ENCODE peak calls at places on chromosome 10, in eight cellular contexts. One of them, this sample, is unnamed. For H3K9me3, the result is how much of the 10 kb centered on the place peaks cover.

GRCh38 chr10:57165671-57166070 is 804.6 kb upstream of the ZWINT start:
- DNase-seq in K562: no peak
- DNase-seq in aorta: no peak
- DNase-seq in NT2/D1: no peak
- DNase-seq in cardiac muscle cell: no peak
- DNase-seq in OCI-LY7: no peak
- DNase-seq in CD8-positive, alpha-beta memory T cell: no peak
- DNase-seq in left lung: no peak
- DNase-seq in this sample: no peak

GRCh38 chr10:126536148-126536547 is 134.3 kb downstream of the C10orf90 start:
- DNase-seq in CD8-positive, alpha-beta memory T cell: no peak
- DNase-seq in aorta: no peak
- DNase-seq in cardiac muscle cell: peak
- DNase-seq in K562: no peak
- DNase-seq in OCI-LY7: no peak
- DNase-seq in left lung: no peak
- DNase-seq in NT2/D1: no peak
- DNase-seq in this sample: no peak

GRCh38 chr10:70132098-70133029 is at the start of gene AIFM2:
- DNase-seq in CD8-positive, alpha-beta memory T cell: peak
- DNase-seq in OCI-LY7: no peak
- DNase-seq in K562: peak
- DNase-seq in aorta: peak
- DNase-seq in cardiac muscle cell: peak
- DNase-seq in left lung: peak
- DNase-seq in NT2/D1: peak
- DNase-seq in this sample: peak

GRCh38 chr10:68560201-68560915 is at the start of gene TET1:
- DNase-seq in CD8-positive, alpha-beta memory T cell: no peak
- DNase-seq in NT2/D1: no peak
- DNase-seq in aorta: no peak
- DNase-seq in OCI-LY7: peak
- DNase-seq in left lung: peak
- DNase-seq in K562: peak
- DNase-seq in cardiac muscle cell: peak
- DNase-seq in this sample: peak

GRCh38 chr10:110993024-110993693 is 73.8 kb downstream of the SHOC2 start:
- DNase-seq in cardiac muscle cell: peak
- DNase-seq in CD8-positive, alpha-beta memory T cell: no peak
- DNase-seq in left lung: no peak
- DNase-seq in OCI-LY7: no peak
- DNase-seq in NT2/D1: no peak
- DNase-seq in aorta: no peak
- DNase-seq in K562: no peak
- DNase-seq in this sample: no peak

GRCh38 chr10:97740613-97741012 is 3.7 kb downstream of the ZFYVE27 start:
- DNase-seq in left lung: no peak
- DNase-seq in OCI-LY7: no peak
- DNase-seq in aorta: peak
- DNase-seq in NT2/D1: no peak
- DNase-seq in K562: no peak
- DNase-seq in CD8-positive, alpha-beta memory T cell: no peak
- DNase-seq in cardiac muscle cell: no peak
- DNase-seq in this sample: no peak

GRCh38 chr10:72306215-72306760 is 32.6 kb downstream of the DDIT4 start:
- DNase-seq in K562: no peak
- DNase-seq in left lung: no peak
- DNase-seq in cardiac muscle cell: no peak
- DNase-seq in CD8-positive, alpha-beta memory T cell: no peak
- DNase-seq in OCI-LY7: no peak
- DNase-seq in NT2/D1: no peak
- DNase-seq in aorta: no peak
- DNase-seq in this sample: no peak

GRCh38 chr10:81876253-81876731 is 1.3 kb downstream of the NRG3 start:
- DNase-seq in NT2/D1: peak
- DNase-seq in aorta: no peak
- DNase-seq in OCI-LY7: no peak
- DNase-seq in cardiac muscle cell: peak
- DNase-seq in K562: no peak
- DNase-seq in CD8-positive, alpha-beta memory T cell: no peak
- DNase-seq in left lung: no peak
- DNase-seq in this sample: no peak

GRCh38 chr10:76150886-76151288 is 719.5 kb downstream of the LRMDA start:
- DNase-seq in K562: no peak
- DNase-seq in CD8-positive, alpha-beta memory T cell: no peak
- DNase-seq in cardiac muscle cell: no peak
- DNase-seq in left lung: no peak
- DNase-seq in NT2/D1: no peak
- DNase-seq in OCI-LY7: no peak
- DNase-seq in aorta: no peak
- DNase-seq in this sample: no peak

GRCh38 chr10:69588358-69588757 is 15.1 kb upstream of the NEUROG3 start:
- DNase-seq in left lung: no peak
- DNase-seq in K562: no peak
- DNase-seq in NT2/D1: no peak
- DNase-seq in OCI-LY7: no peak
- DNase-seq in aorta: no peak
- DNase-seq in cardiac muscle cell: no peak
- DNase-seq in CD8-positive, alpha-beta memory T cell: no peak
- DNase-seq in this sample: no peak

GRCh38 chr10:122557516-122557915 is 3.0 kb upstream of the DMBT1 start:
- DNase-seq in OCI-LY7: no peak
- DNase-seq in K562: peak
- DNase-seq in cardiac muscle cell: peak
- DNase-seq in NT2/D1: no peak
- DNase-seq in CD8-positive, alpha-beta memory T cell: no peak
- DNase-seq in left lung: no peak
- DNase-seq in aorta: no peak
- DNase-seq in this sample: no peak

GRCh38 chr10:17643339-17643754 is 604 bp upstream of the STAM start:
- DNase-seq in cardiac muscle cell: peak
- DNase-seq in CD8-positive, alpha-beta memory T cell: peak
- DNase-seq in K562: peak
- DNase-seq in OCI-LY7: no peak
- DNase-seq in NT2/D1: no peak
- DNase-seq in left lung: peak
- DNase-seq in aorta: peak
- DNase-seq in this sample: peak

GRCh38 chr10:112131361-112131760 is 52.2 kb downstream of the GPAM start:
- DNase-seq in CD8-positive, alpha-beta memory T cell: no peak
- DNase-seq in cardiac muscle cell: no peak
- DNase-seq in OCI-LY7: no peak
- DNase-seq in NT2/D1: no peak
- DNase-seq in K562: no peak
- DNase-seq in aorta: no peak
- DNase-seq in left lung: no peak
- DNase-seq in this sample: no peak

GRCh38 chr10:64334084-64334483 is 812.9 kb downstream of the REEP3 start:
- DNase-seq in K562: no peak
- DNase-seq in cardiac muscle cell: no peak
- DNase-seq in OCI-LY7: no peak
- DNase-seq in NT2/D1: no peak
- DNase-seq in CD8-positive, alpha-beta memory T cell: no peak
- DNase-seq in aorta: no peak
- DNase-seq in left lung: no peak
- DNase-seq in this sample: no peak

GRCh38 chr10:51832652-51833383 is 133.4 kb upstream of the CSTF2T start:
- DNase-seq in left lung: no peak
- DNase-seq in OCI-LY7: no peak
- DNase-seq in NT2/D1: no peak
- DNase-seq in CD8-positive, alpha-beta memory T cell: no peak
- DNase-seq in K562: no peak
- DNase-seq in cardiac muscle cell: peak
- DNase-seq in aorta: no peak
- DNase-seq in this sample: no peak

GRCh38 chr10:69577268-69578232 is 4.3 kb upstream of the NEUROG3 start:
- DNase-seq in K562: no peak
- DNase-seq in aorta: no peak
- DNase-seq in left lung: no peak
- DNase-seq in OCI-LY7: no peak
- DNase-seq in cardiac muscle cell: no peak
- DNase-seq in CD8-positive, alpha-beta memory T cell: no peak
- DNase-seq in NT2/D1: no peak
- DNase-seq in this sample: no peak

GRCh38 chr10:124474502-124475070 is 13.0 kb downstream of the LHPP start:
- DNase-seq in left lung: no peak
- DNase-seq in aorta: no peak
- DNase-seq in OCI-LY7: no peak
- DNase-seq in NT2/D1: no peak
- DNase-seq in CD8-positive, alpha-beta memory T cell: no peak
- DNase-seq in K562: no peak
- DNase-seq in cardiac muscle cell: no peak
- DNase-seq in this sample: no peak

GRCh38 chr10:110212119-110213006 is 5.0 kb downstream of the MXI1 start:
- DNase-seq in cardiac muscle cell: no peak
- DNase-seq in left lung: peak
- DNase-seq in NT2/D1: no peak
- DNase-seq in OCI-LY7: peak
- DNase-seq in CD8-positive, alpha-beta memory T cell: no peak
- DNase-seq in aorta: no peak
- DNase-seq in K562: peak
- DNase-seq in this sample: peak

GRCh38 chr10:51896849-51897248 is 197.5 kb upstream of the CSTF2T start:
- DNase-seq in K562: no peak
- DNase-seq in CD8-positive, alpha-beta memory T cell: no peak
- DNase-seq in aorta: no peak
- DNase-seq in NT2/D1: no peak
- DNase-seq in OCI-LY7: no peak
- DNase-seq in cardiac muscle cell: peak
- DNase-seq in left lung: no peak
- DNase-seq in this sample: no peak

GRCh38 chr10:103153302-103153759 is 39.7 kb downstream of the NT5C2 start:
- DNase-seq in left lung: no peak
- DNase-seq in K562: no peak
- DNase-seq in NT2/D1: no peak
- DNase-seq in CD8-positive, alpha-beta memory T cell: no peak
- DNase-seq in cardiac muscle cell: peak
- DNase-seq in OCI-LY7: no peak
- DNase-seq in aorta: no peak
- DNase-seq in this sample: no peak

GRCh38 chr10:94890264-94891022 is 48.0 kb upstream of the CYP2C9 start:
- DNase-seq in cardiac muscle cell: no peak
- DNase-seq in K562: no peak
- DNase-seq in NT2/D1: no peak
- DNase-seq in CD8-positive, alpha-beta memory T cell: no peak
- DNase-seq in aorta: no peak
- DNase-seq in left lung: no peak
- DNase-seq in OCI-LY7: no peak
- DNase-seq in this sample: no peak

GRCh38 chr10:100223879-100224278 is 5.5 kb downstream of the CHUK start:
- DNase-seq in cardiac muscle cell: no peak
- DNase-seq in OCI-LY7: no peak
- DNase-seq in CD8-positive, alpha-beta memory T cell: no peak
- DNase-seq in NT2/D1: no peak
- DNase-seq in aorta: no peak
- DNase-seq in left lung: no peak
- DNase-seq in K562: no peak
- DNase-seq in this sample: no peak

GRCh38 chr10:62582804-62583208 is 208.6 kb downstream of the ZNF365 start:
- DNase-seq in aorta: peak
- DNase-seq in OCI-LY7: no peak
- DNase-seq in CD8-positive, alpha-beta memory T cell: no peak
- DNase-seq in NT2/D1: no peak
- DNase-seq in cardiac muscle cell: peak
- DNase-seq in K562: no peak
- DNase-seq in left lung: peak
- DNase-seq in this sample: no peak

GRCh38 chr10:45483002-45483401 is 109.0 kb downstream of the ALOX5 start:
- DNase-seq in cardiac muscle cell: no peak
- DNase-seq in aorta: no peak
- DNase-seq in NT2/D1: no peak
- DNase-seq in K562: no peak
- DNase-seq in left lung: no peak
- DNase-seq in OCI-LY7: no peak
- DNase-seq in CD8-positive, alpha-beta memory T cell: no peak
- DNase-seq in this sample: no peak
- H3K9me3 ChIP-seq in cardiac muscle cell: under half
- H3K9me3 ChIP-seq in aorta: under half
- H3K9me3 ChIP-seq in NT2/D1: under half
- H3K9me3 ChIP-seq in K562: under half
- H3K9me3 ChIP-seq in left lung: under half
- H3K9me3 ChIP-seq in OCI-LY7: under half
- H3K9me3 ChIP-seq in CD8-positive, alpha-beta memory T cell: under half
- H3K9me3 ChIP-seq in this sample: under half

GRCh38 chr10:12915637-12916168 is 85.8 kb downstream of the CCDC3 start:
- DNase-seq in left lung: no peak
- DNase-seq in OCI-LY7: no peak
- DNase-seq in aorta: no peak
- DNase-seq in NT2/D1: no peak
- DNase-seq in K562: no peak
- DNase-seq in CD8-positive, alpha-beta memory T cell: no peak
- DNase-seq in cardiac muscle cell: no peak
- DNase-seq in this sample: no peak
- H3K9me3 ChIP-seq in left lung: under half
- H3K9me3 ChIP-seq in OCI-LY7: under half
- H3K9me3 ChIP-seq in aorta: under half
- H3K9me3 ChIP-seq in NT2/D1: under half
- H3K9me3 ChIP-seq in K562: under half
- H3K9me3 ChIP-seq in CD8-positive, alpha-beta memory T cell: under half
- H3K9me3 ChIP-seq in cardiac muscle cell: under half
- H3K9me3 ChIP-seq in this sample: under half

DNA sequence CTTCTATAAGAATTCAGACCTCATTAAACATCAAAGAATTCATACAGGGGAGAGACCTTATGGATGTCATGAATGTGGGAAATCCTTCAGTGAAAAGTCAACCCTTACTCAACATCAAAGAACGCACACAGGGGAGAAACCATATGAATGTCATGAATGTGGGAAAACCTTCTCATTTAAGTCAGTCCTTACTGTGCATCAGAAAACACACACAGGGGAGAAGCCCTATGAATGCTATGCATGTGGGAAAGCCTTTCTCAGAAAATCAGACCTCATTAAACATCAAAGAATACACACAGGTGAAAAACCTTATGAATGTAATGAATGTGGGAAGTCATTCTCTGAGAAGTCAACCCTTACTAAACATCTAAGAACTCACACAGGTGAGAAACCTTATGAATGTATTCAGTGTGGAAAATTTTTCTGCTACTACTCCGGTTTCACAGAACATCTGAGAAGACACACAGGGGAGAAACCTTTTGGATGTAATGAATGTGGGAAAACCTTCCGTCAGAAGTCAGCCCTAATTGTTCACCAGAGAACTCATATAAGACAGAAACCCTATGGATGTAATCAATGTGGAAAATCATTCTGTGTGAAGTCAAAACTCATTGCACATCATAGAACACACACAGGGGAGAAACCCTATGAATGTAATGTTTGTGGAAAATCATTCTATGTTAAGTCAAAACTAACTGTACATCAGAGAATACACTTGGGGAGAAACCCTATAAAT is 24.1 kb downstream of the ZNF37A start:
- DNase-seq in K562: no peak
- DNase-seq in aorta: no peak
- DNase-seq in OCI-LY7: no peak
- DNase-seq in left lung: no peak
- DNase-seq in NT2/D1: no peak
- DNase-seq in cardiac muscle cell: peak
- DNase-seq in CD8-positive, alpha-beta memory T cell: no peak
- DNase-seq in this sample: no peak
- H3K9me3 ChIP-seq in K562: under half
- H3K9me3 ChIP-seq in aorta: under half
- H3K9me3 ChIP-seq in OCI-LY7: under half
- H3K9me3 ChIP-seq in left lung: under half
- H3K9me3 ChIP-seq in NT2/D1: half or more
- H3K9me3 ChIP-seq in cardiac muscle cell: under half
- H3K9me3 ChIP-seq in CD8-positive, alpha-beta memory T cell: half or more
- H3K9me3 ChIP-seq in this sample: half or more

GRCh38 chr10:133616371-133617130 is 10.0 kb downstream of the FRG2B start:
- DNase-seq in CD8-positive, alpha-beta memory T cell: no peak
- DNase-seq in left lung: no peak
- DNase-seq in aorta: no peak
- DNase-seq in NT2/D1: no peak
- DNase-seq in K562: no peak
- DNase-seq in OCI-LY7: no peak
- DNase-seq in cardiac muscle cell: no peak
- DNase-seq in this sample: no peak
- H3K9me3 ChIP-seq in CD8-positive, alpha-beta memory T cell: under half
- H3K9me3 ChIP-seq in left lung: under half
- H3K9me3 ChIP-seq in aorta: under half
- H3K9me3 ChIP-seq in NT2/D1: under half
- H3K9me3 ChIP-seq in K562: under half
- H3K9me3 ChIP-seq in OCI-LY7: under half
- H3K9me3 ChIP-seq in cardiac muscle cell: under half
- H3K9me3 ChIP-seq in this sample: under half

This sample was measured in T-helper 17 cell.